ENCODE peak calls at places on chromosomes 3 and 15, in four cellular contexts. A is neural progenitor cell, T is kidney epithelial cell, E is astrocyte of the spinal cord. R is an unnamed sample.

GRCh38 chr15:73932381-73933191 is 6.3 kb downstream of the LOXL1 start:
- DNase-seq in A (no peak), T (no peak), E (no peak), R (no peak)

GRCh38 chr3:45590822-45591546 is 3.6 kb upstream of the LIMD1 start:
- DNase-seq in A (no peak), T (no peak), E (no peak), R (no peak)

GRCh38 chr3:28348286-28348636 is 260 bp upstream of the ZCWPW2 start:
- DNase-seq in A (no peak), T (no peak), E (no peak), R (peak)

GRCh38 chr3:10926831-10927521 is 65.6 kb upstream of the SLC6A1 start:
- DNase-seq in A (no peak), T (no peak), E (peak), R (no peak)

GRCh38 chr15:45320581-45320980 is 57.8 kb downstream of the GATM start:
- DNase-seq in A (no peak), T (no peak), E (no peak), R (no peak)

GRCh38 chr3:129245141-129245540 is 4.3 kb upstream of the COPG1 start:
- DNase-seq in A (no peak), T (no peak), E (no peak), R (no peak)

GRCh38 chr3:13235079-13235478 is 161.8 kb upstream of the IQSEC1 start:
- DNase-seq in A (no peak), T (no peak), E (no peak), R (no peak)

GRCh38 chr15:37880009-37880834 is 54.2 kb upstream of the TMCO5A start:
- DNase-seq in A (peak), T (no peak), E (peak), R (peak)

GRCh38 chr3:172225215-172225707 is 185.9 kb downstream of the FNDC3B start:
- DNase-seq in A (no peak), T (no peak), E (no peak), R (no peak)

GRCh38 chr3:128329491-128330300 is 137.0 kb downstream of the DNAJB8 start:
- DNase-seq in A (no peak), T (no peak), E (no peak), R (no peak)

GRCh38 chr3:153138267-153139210 is 23.5 kb upstream of the RAP2B start:
- DNase-seq in A (no peak), T (peak), E (peak), R (no peak)

GRCh38 chr3:182118081-182118480 is 406.4 kb downstream of the SOX2 start:
- DNase-seq in A (no peak), T (peak), E (peak), R (no peak)

GRCh38 chr3:38567498-38567897 is 71.4 kb downstream of the EXOG start:
- DNase-seq in A (no peak), T (no peak), E (no peak), R (no peak)

GRCh38 chr15:59739557-59740186 is 50.6 kb upstream of the BNIP2 start:
- DNase-seq in A (no peak), T (no peak), E (no peak), R (no peak)

GRCh38 chr15:59741274-59741906 is 52.3 kb upstream of the BNIP2 start:
- DNase-seq in A (peak), T (no peak), E (peak), R (no peak)

GRCh38 chr15:59738676-59739075 is 49.6 kb upstream of the BNIP2 start:
- DNase-seq in A (no peak), T (no peak), E (no peak), R (no peak)

DNA sequence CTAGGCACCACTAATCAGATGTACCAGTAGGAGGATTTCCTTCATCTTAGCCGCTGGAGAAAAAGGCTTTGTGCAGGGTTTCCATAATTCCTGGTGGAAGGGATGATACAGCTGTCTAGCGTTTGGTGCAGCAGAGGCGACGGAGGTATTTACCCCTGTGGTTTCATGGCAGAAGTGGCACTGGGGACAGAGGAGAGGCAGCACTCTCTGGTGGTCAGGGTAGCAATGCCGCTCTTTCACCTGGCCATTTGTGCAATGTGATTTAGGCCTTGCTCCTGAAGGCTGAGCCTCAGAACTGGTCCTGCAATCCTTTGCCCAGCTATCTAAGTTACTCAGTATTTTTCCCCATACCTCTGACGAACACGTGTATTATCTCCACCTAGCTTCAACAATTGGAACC is 47.1 kb upstream of the BNIP2 start:
- DNase-seq in A (no peak), T (no peak), E (no peak), R (no peak)
- TF ChIP-seq CTCF in A (no peak), T (no peak), E (no peak), R (no peak)

DNA sequence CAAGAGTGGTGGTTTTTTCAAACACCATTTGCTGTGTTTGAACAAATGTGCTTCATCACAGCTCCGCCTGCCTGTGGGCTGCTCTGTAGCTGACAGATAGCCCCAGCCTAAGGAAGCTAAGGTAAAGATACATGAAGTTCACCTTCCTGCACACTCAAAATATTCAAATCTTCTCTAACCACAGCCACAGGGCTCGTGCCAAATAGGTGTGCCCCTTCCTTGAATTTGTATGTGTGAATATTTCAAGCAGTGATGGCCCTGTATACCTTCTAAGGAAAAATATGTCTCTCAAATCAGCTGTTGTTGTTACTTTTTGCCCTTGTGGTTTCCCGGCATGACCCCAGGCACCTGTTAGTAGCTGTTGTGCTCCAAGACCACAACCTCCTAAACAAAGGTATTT is 92.8 kb downstream of the CCNL1 start:
- DNase-seq in A (no peak), T (no peak), E (no peak), R (no peak)
- TF ChIP-seq CTCF in A (no peak), T (no peak), E (peak), R (no peak)

DNA sequence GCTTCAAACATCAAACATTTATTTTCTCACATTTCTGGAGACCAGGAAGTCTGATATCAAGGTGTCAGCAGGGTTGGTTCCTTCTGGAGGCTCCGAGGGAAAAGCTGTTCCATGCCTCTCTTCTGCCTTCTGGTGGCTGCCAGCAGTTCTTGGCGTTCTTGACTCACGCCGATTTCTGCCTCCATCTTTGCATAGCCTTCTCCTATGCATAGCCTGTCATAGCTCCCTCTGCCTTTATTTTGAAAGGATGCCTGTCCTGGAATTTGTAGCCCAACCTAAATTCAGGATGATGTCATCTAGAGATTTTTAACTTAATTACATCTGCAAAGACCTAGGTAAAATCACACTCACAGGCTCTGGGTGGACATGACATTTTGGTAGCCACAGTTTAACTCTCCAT is 70.4 kb downstream of the RGMA start:
- DNase-seq in A (peak), T (no peak), E (no peak), R (no peak)
- TF ChIP-seq CTCF in A (peak), T (peak), E (peak), R (peak)

GRCh38 chr15:86877171-86877631 is 797.5 kb downstream of the AGBL1 start:
- DNase-seq in A (no peak), T (no peak), E (no peak), R (no peak)
- TF ChIP-seq CTCF in A (peak), T (no peak), E (no peak), R (no peak)

GRCh38 chr3:188661801-188662200 is 507.8 kb downstream of the LPP start:
- DNase-seq in A (no peak), T (no peak), E (no peak), R (no peak)

GRCh38 chr3:188659444-188660100 is 505.6 kb downstream of the LPP start:
- DNase-seq in A (no peak), T (no peak), E (no peak), R (no peak)

GRCh38 chr3:188663839-188664238 is 507.9 kb upstream of the TPRG1 start:
- DNase-seq in A (no peak), T (no peak), E (no peak), R (no peak)

GRCh38 chr3:188662214-188662613 is 508.3 kb downstream of the LPP start:
- DNase-seq in A (no peak), T (no peak), E (no peak), R (no peak)

DNA sequence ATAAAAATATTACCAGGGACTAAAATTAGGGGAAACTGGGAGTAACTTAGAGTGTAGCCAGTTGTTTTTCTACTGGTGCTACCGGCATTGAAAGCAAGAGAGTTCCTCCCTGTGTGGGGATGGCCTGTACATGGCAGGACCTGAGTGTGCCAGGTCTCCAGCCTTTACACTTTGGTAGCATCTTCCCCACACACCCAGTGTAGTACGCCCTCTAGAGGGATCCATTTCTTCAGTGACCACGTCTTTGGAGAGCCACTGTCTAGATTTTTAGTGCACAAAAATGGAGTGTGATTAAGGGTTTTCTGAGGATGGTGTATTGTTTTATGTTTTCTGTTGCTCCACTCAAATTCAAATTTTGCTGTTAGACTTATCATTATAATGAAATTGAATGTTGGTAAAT is 507.0 kb upstream of the TPRG1 start:
- DNase-seq in A (peak), T (no peak), E (no peak), R (no peak)
- TF ChIP-seq CTCF in A (peak), T (peak), E (peak), R (peak)

GRCh38 chr3:185934726-185935464 is 2.9 kb downstream of the TRA2B start:
- DNase-seq in A (no peak), T (no peak), E (no peak), R (no peak)

GRCh38 chr3:185935465-185936263 is 2.1 kb downstream of the TRA2B start:
- DNase-seq in A (peak), T (no peak), E (no peak), R (no peak)

GRCh38 chr3:185932213-185932612 is 5.6 kb downstream of the TRA2B start:
- DNase-seq in A (no peak), T (no peak), E (no peak), R (no peak)

GRCh38 chr3:185931777-185932176 is 6.0 kb downstream of the TRA2B start:
- DNase-seq in A (no peak), T (no peak), E (no peak), R (no peak)

DNA sequence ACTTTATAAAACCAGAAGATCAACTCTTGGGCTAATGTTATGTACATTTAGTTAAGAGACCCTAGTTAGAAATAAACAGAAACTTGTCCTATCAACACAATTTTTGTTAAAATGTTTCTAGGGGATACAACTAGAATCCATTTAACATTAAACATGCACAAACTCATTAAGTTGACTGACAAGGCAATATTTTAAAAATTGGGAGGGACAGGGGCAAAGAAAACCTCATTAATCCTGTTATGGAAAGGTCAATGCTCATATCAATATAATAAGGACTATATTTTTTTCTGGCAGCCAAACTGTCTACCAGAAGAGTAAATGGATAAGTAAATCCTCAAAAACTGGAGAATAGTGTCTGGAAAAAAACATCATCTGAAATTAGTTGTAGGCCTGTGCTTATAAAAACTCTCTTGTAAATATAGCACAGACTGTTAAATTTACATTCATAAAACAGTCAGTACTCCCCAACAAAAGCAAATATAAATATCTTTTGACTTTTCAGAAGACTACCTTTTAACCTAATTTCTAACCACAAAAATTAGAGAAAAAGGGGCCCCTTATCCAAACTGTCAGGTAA is 4.4 kb downstream of the TRA2B start:
- DNase-seq in A (no peak), T (no peak), E (no peak), R (no peak)
- TF ChIP-seq CTCF in A (no peak), T (no peak), E (no peak), R (no peak)

DNA sequence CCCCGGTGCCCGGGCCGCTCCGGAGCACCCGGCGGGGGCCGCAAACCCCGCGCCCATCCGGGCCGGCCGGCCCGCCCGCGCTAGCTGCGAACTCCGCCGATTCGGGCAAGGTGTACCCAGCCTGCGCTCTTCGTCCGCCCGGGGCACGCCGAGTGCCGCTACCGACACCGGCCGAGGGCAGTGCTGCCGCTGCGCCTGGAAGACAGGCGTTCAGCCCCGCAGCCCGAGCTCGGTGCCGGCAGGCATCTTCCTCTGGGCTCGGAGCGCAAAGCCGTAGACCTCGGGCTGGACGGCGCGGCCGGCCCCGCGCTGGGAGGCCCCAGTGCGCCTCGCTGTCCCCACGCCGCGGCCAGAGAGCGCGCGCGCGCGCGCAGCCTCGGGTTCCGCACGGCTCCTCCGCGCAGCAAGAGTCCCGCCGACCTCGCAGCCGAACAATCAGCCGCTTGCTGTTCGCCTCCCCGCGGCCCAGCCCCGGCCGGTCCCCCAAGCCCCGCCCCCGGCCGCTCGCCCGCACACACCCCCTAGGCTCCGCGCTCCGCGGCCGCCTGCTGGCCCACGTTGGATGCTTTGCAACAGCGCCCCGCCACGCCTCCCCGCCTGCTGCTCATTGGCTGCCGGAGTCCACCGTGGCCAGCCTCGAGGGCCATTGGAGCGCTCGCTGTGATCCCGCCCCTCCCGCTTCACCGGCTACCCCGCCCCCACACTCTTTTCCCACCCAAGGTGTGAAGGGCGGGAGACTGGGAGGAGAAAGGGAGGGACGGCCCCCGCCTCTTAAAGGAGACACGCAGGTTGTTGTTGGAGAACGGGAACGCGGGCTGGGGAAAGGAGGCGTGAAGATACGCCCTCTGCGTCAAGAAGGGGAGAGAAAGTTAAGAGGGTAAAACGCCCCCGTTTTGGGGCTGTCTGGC is at the start of gene LRIG1:
- DNase-seq in A (peak), T (peak), E (peak), R (peak)
- TF ChIP-seq CTCF in A (peak), T (peak), E (no peak), R (peak)

GRCh38 chr15:89647191-89647851 is 7.9 kb downstream of the KIF7 start:
- DNase-seq in A (peak), T (no peak), E (peak), R (peak)
- TF ChIP-seq CTCF in A (peak), T (peak), E (peak), R (peak)

DNA sequence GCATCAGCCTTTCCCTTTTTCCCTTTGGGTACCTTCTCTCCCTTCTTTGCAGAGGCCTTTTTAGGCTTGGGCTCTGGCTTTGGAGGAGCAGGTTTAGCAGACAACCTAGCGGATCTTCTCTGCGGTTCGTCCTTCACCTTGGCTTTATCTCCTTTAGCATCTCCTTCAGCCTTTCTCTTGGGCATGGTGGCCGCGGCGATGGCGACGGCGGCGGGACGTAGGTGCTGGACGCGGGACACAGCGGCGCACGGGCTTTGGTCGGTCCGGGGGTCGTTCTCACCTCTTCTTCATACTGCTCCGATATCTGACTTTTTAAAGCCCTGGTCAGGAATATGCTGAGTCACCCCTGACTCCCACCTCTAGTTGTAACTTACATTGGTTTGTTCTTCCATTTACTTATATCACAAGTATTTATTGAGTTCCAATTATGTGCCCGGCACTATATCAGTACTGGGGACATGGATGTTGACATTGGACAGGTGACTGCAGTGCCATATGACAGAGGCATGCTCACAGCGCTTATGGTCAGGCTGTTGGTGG is 43.1 kb upstream of the SH3BP5 start:
- DNase-seq in A (no peak), T (no peak), E (no peak), R (no peak)
- TF ChIP-seq CTCF in A (no peak), T (no peak), E (no peak), R (no peak)

R was measured in neural crest cell.